ENCODE peak calls at places on chromosomes 5 and 9, in five cellular contexts. I is astrocyte, P is ovary, A is tibial artery, T is hepatocyte. W is an unnamed sample.

GRCh38 chr5:43730832-43731342 is 127.9 kb downstream of the NNT start:
- DNase-seq in A (no peak), P (no peak), I (no peak), T (no peak), W (no peak)

GRCh38 chr5:126810983-126811382 is 34.0 kb downstream of the LMNB1 start:
- DNase-seq in A (no peak), I (no peak), P (no peak), T (no peak), W (no peak)

GRCh38 chr5:11396867-11397266 is 507.4 kb downstream of the CTNND2 start:
- DNase-seq in I (no peak), A (no peak), T (no peak), P (no peak), W (no peak)

GRCh38 chr9:135253305-135254004 is 166.0 kb downstream of the OLFM1 start:
- DNase-seq in A (no peak), P (no peak), T (peak; percentile 33), I (no peak), W (no peak)

GRCh38 chr9:134051319-134051718 is 16.5 kb downstream of the BRD3 start:
- DNase-seq in T (no peak), P (no peak), I (no peak), A (no peak), W (no peak)

GRCh38 chr5:92907914-92908606 is 673.0 kb downstream of the NR2F1-AS1 start:
- DNase-seq in A (no peak), I (peak; percentile 74), T (no peak), P (no peak), W (peak; percentile 46)

GRCh38 chr9:131523451-131524435 is 7.3 kb downstream of the UCK1 start:
- DNase-seq in A (no peak), T (no peak), I (no peak), P (no peak), W (no peak)

GRCh38 chr5:77957516-77957915 is 181.4 kb upstream of the TBCA start:
- DNase-seq in A (no peak), T (no peak), P (no peak), I (no peak), W (no peak)

GRCh38 chr9:134333234-134333873 is 7.1 kb downstream of the RXRA start:
- DNase-seq in T (peak; percentile 88), I (no peak), A (no peak), P (no peak), W (no peak)

GRCh38 chr5:132414634-132415377 is 45.3 kb downstream of the SLC22A5 start:
- DNase-seq in A (no peak), P (no peak), I (peak; percentile 77), T (peak; percentile 52), W (no peak)

GRCh38 chr5:14036514-14036913 is 92.0 kb upstream of the DNAH5 start:
- DNase-seq in I (peak; percentile 63), A (no peak), T (peak; percentile 26), P (no peak), W (no peak)

GRCh38 chr9:89149726-89150125 is 28.9 kb downstream of the SHC3 start:
- DNase-seq in A (no peak), T (no peak), P (no peak), I (peak; percentile 72), W (peak; percentile 10)

GRCh38 chr5:189976-190365 is 1.3 kb upstream of the LRRC14B start:
- DNase-seq in A (no peak), T (no peak), P (no peak), I (no peak), W (no peak)

GRCh38 chr9:129697111-129697955 is 31.9 kb downstream of the PRRX2 start:
- DNase-seq in A (peak; percentile 79), P (peak; percentile 66), T (peak; percentile 87), I (peak; percentile 53), W (peak; percentile 51)

GRCh38 chr5:149442563-149443182 is 63.6 kb upstream of the IL17B start:
- DNase-seq in A (peak; percentile 71), P (peak; percentile 95), I (no peak), T (peak; percentile 89), W (no peak)

GRCh38 chr5:111734597-111734996 is 22.4 kb downstream of the NREP start:
- DNase-seq in A (no peak), P (no peak), T (no peak), I (no peak), W (no peak)

GRCh38 chr5:36948041-36948440 is 71.5 kb downstream of the NIPBL start:
- DNase-seq in P (no peak), A (no peak), T (no peak), I (peak; percentile 65), W (no peak)

GRCh38 chr5:65704608-65705239 is 17.2 kb downstream of the SGTB start:
- DNase-seq in P (no peak), T (no peak), A (no peak), I (no peak), W (no peak)

GRCh38 chr9:135334953-135335460 is 144.6 kb upstream of the PPP1R26 start:
- DNase-seq in A (peak; percentile 5), P (no peak), T (no peak), I (no peak), W (no peak)

GRCh38 chr5:173451031-173451430 is 122.8 kb upstream of the STC2 start:
- DNase-seq in T (peak; percentile 26), I (no peak), A (no peak), P (no peak), W (no peak)

GRCh38 chr9:6907772-6908381 is 150.1 kb downstream of the KDM4C start:
- DNase-seq in T (peak; percentile 36), P (no peak), I (no peak), A (no peak), W (no peak)

GRCh38 chr9:109482391-109482916 is 15.7 kb downstream of the PTPN3 start:
- DNase-seq in I (peak; percentile 9), A (no peak), T (no peak), P (no peak), W (no peak)

GRCh38 chr5:154970759-154971158 is 29.9 kb downstream of the MRPL22 start:
- DNase-seq in I (peak; percentile 37), T (peak; percentile 45), A (no peak), P (no peak), W (no peak)

GRCh38 chr5:113510836-113511451 is 2.5 kb upstream of the YTHDC2 start:
- DNase-seq in A (no peak), T (peak; percentile 40), I (no peak), P (no peak), W (no peak)

GRCh38 chr9:21967169-21967568 is 27.0 kb downstream of the CDKN2A start:
- DNase-seq in P (no peak), I (no peak), T (no peak), A (no peak), W (no peak)

GRCh38 chr9:21966140-21966851 is 27.9 kb downstream of the CDKN2A start:
- DNase-seq in I (no peak), A (no peak), T (no peak), P (no peak), W (no peak)

GRCh38 chr9:21965401-21965951 is 28.7 kb downstream of the CDKN2A start:
- DNase-seq in I (peak; percentile 65), T (peak; percentile 81), A (no peak), P (no peak), W (no peak)

GRCh38 chr9:21967707-21968106 is 26.5 kb downstream of the CDKN2A start:
- DNase-seq in P (no peak), T (no peak), I (no peak), A (no peak), W (no peak)

GRCh38 chr9:21964925-21965385 is 29.2 kb downstream of the CDKN2A start:
- DNase-seq in P (no peak), T (peak; percentile 54), I (peak; percentile 53), A (no peak), W (no peak)
- H3K4me3 ChIP-seq in P (no peak overlapping the region), T (peak overlapping the region; percentile 8), I (peak overlapping the region; percentile 48), A (peak overlapping the region; percentile 24), W (peak overlapping the region; percentile 30)

GRCh38 chr9:136517950-136518349 is 27.9 kb downstream of the NOTCH1 start:
- DNase-seq in A (no peak), I (no peak), T (no peak), P (no peak), W (no peak)

GRCh38 chr9:136516191-136516654 is 29.6 kb downstream of the NOTCH1 start:
- DNase-seq in P (no peak), A (no peak), T (no peak), I (no peak), W (no peak)

GRCh38 chr9:136515276-136515675 is 30.6 kb downstream of the NOTCH1 start:
- DNase-seq in T (no peak), P (no peak), I (no peak), A (no peak), W (no peak)

GRCh38 chr9:136518623-136519022 is 27.2 kb downstream of the NOTCH1 start:
- DNase-seq in I (no peak), A (no peak), T (no peak), P (no peak), W (no peak)

DNA sequence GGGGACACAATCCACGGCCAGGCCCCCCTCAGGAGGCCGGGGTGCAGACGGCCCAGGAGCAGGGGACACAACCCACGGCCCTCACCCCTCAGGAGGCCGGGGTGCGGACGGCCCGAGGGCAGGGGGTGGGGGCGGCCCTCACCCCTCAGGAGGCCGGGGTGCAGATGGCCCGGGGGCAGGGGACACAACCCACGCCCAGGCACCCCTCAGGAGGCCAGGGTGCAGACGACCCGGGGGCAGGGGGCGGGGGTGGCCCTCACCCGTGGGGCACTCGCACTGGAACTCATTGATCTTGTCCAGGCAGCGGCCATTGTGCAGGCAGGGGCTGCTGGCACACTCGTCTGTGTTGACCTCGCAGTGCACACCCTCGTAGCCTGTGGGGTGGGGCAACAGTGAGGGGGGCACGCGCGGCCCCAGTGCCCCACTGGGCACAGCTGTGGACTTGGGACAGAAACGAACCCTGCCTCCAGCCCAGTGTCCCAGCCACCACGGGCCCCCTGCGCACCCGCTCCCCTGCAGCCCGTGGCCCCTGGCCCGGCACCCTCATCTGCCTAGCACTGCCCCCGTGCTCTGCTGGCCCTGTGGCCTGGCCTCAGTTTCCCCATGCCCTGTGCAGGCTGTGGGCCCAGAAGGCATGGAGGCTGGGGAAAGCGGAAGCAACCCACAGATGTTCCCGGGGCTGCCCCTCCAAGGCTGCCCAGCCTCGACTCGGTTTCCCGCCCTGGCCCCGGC is 28.7 kb downstream of the NOTCH1 start:
- DNase-seq in P (no peak), A (no peak), I (no peak), T (no peak), W (no peak)
- H3K36me3 ChIP-seq in P (no peaks in the 10 kb centered on the region), A (peaks cover 98% of the 10 kb centered on the region), I (no peaks in the 10 kb centered on the region), T (no peaks in the 10 kb centered on the region), W (peaks cover 40% of the 10 kb centered on the region)

DNA sequence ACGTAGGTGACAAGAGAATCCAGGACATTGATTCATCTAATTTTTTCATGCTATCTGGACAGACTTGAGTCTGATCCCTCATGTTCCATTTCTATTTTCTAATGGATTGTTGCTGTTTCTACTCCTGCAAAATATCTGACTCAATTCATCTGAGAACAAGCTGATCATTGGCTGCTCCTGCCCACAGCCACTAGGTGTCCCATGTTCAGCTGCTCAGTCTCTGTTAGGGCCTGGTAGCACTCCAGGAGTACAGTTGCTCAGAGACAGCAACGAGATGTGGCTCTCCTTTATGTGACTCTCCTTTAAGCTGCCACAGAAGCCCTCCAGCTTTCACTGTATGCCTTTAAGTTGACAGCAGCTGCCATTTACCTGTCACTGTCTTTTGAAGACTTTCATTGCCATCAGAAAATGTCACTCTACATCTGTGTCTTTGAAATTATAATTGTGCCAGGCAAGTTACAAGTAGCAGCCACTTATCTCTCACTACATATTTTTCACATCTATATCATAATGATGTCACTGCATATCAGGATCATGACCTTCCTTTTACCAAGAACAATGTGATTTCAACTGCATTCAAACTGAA is 1944.2 kb upstream of the NUDT12 start:
- DNase-seq in A (no peak), T (peak; percentile 41), I (no peak), P (no peak), W (no peak)
- TF ChIP-seq CTCF in A (no peak), T (peak; percentile 38), I (peak; percentile 30), P (no peak), W (no peak)

GRCh38 chr5:150780180-150780692 is 1.7 kb downstream of the SMIM3 start:
- DNase-seq in P (no peak), A (peak; percentile 58), I (peak; percentile 61), T (no peak), W (peak; percentile 40)
- H3K4me3 ChIP-seq in P (peak overlapping the region; percentile 83), A (peak overlapping the region; percentile 84), I (peak overlapping the region; percentile 35), T (no peak overlapping the region), W (peak overlapping the region; percentile 90)